ENCODE peak calls at places on chromosome 16, in ten cellular contexts. One of them, this sample, is unnamed.

GRCh38 chr16:20380782-20381181 is 23.8 kb downstream of the PDILT start:
- DNase-seq in Caco-2: no peak
- DNase-seq in left ventricle myocardium inferior: no peak
- DNase-seq in cardiac fibroblast: no peak
- DNase-seq in spleen: no peak
- DNase-seq in osteoblast: no peak
- DNase-seq in cardiac muscle cell: no peak
- DNase-seq in GM23338: no peak
- DNase-seq in lower leg skin: no peak
- DNase-seq in GM13977: no peak
- DNase-seq in this sample: no peak

GRCh38 chr16:67526149-67526732 is 2.4 kb upstream of the RIPOR1 start:
- DNase-seq in lower leg skin: no peak
- DNase-seq in cardiac muscle cell: peak
- DNase-seq in cardiac fibroblast: no peak
- DNase-seq in GM23338: no peak
- DNase-seq in osteoblast: peak
- DNase-seq in spleen: no peak
- DNase-seq in GM13977: no peak
- DNase-seq in left ventricle myocardium inferior: no peak
- DNase-seq in Caco-2: peak
- DNase-seq in this sample: no peak

GRCh38 chr16:87487361-87487924 is 5.4 kb downstream of the ZCCHC14 start:
- DNase-seq in Caco-2: peak
- DNase-seq in GM23338: peak
- DNase-seq in GM13977: no peak
- DNase-seq in cardiac muscle cell: peak
- DNase-seq in left ventricle myocardium inferior: peak
- DNase-seq in lower leg skin: peak
- DNase-seq in cardiac fibroblast: peak
- DNase-seq in osteoblast: no peak
- DNase-seq in spleen: no peak
- DNase-seq in this sample: no peak

GRCh38 chr16:89193021-89193575 is 7.2 kb downstream of the SLC22A31 start:
- DNase-seq in Caco-2: peak
- DNase-seq in cardiac muscle cell: peak
- DNase-seq in lower leg skin: no peak
- DNase-seq in cardiac fibroblast: peak
- DNase-seq in left ventricle myocardium inferior: peak
- DNase-seq in GM23338: peak
- DNase-seq in GM13977: peak
- DNase-seq in spleen: peak
- DNase-seq in osteoblast: peak
- DNase-seq in this sample: peak

GRCh38 chr16:67181346-67181745 is 2.4 kb downstream of the MATCAP1 start:
- DNase-seq in GM23338: no peak
- DNase-seq in left ventricle myocardium inferior: no peak
- DNase-seq in cardiac muscle cell: peak
- DNase-seq in cardiac fibroblast: peak
- DNase-seq in spleen: no peak
- DNase-seq in lower leg skin: no peak
- DNase-seq in Caco-2: no peak
- DNase-seq in GM13977: no peak
- DNase-seq in osteoblast: peak
- DNase-seq in this sample: no peak

GRCh38 chr16:81625544-81626152 is 153.4 kb upstream of the PLCG2 start:
- DNase-seq in lower leg skin: no peak
- DNase-seq in GM23338: no peak
- DNase-seq in cardiac muscle cell: no peak
- DNase-seq in osteoblast: peak
- DNase-seq in Caco-2: no peak
- DNase-seq in cardiac fibroblast: peak
- DNase-seq in spleen: no peak
- DNase-seq in left ventricle myocardium inferior: peak
- DNase-seq in GM13977: peak
- DNase-seq in this sample: no peak

GRCh38 chr16:25005445-25006306 is 9.5 kb downstream of the ARHGAP17 start:
- DNase-seq in cardiac muscle cell: no peak
- DNase-seq in Caco-2: no peak
- DNase-seq in lower leg skin: no peak
- DNase-seq in GM13977: no peak
- DNase-seq in cardiac fibroblast: no peak
- DNase-seq in spleen: no peak
- DNase-seq in osteoblast: no peak
- DNase-seq in left ventricle myocardium inferior: no peak
- DNase-seq in GM23338: no peak
- DNase-seq in this sample: no peak

GRCh38 chr16:586645-587590 is 2.9 kb upstream of the RAB40C start:
- DNase-seq in left ventricle myocardium inferior: no peak
- DNase-seq in spleen: peak
- DNase-seq in GM23338: no peak
- DNase-seq in Caco-2: no peak
- DNase-seq in cardiac fibroblast: no peak
- DNase-seq in lower leg skin: no peak
- DNase-seq in osteoblast: peak
- DNase-seq in cardiac muscle cell: peak
- DNase-seq in GM13977: no peak
- DNase-seq in this sample: no peak

GRCh38 chr16:12906765-12907516 is 5.5 kb downstream of the SHISA9 start:
- DNase-seq in osteoblast: peak
- DNase-seq in left ventricle myocardium inferior: no peak
- DNase-seq in spleen: no peak
- DNase-seq in lower leg skin: no peak
- DNase-seq in cardiac fibroblast: no peak
- DNase-seq in GM23338: no peak
- DNase-seq in cardiac muscle cell: no peak
- DNase-seq in Caco-2: no peak
- DNase-seq in GM13977: no peak
- DNase-seq in this sample: no peak

GRCh38 chr16:85552980-85553435 is 60.1 kb upstream of the GSE1 start:
- DNase-seq in osteoblast: no peak
- DNase-seq in spleen: no peak
- DNase-seq in Caco-2: no peak
- DNase-seq in left ventricle myocardium inferior: no peak
- DNase-seq in cardiac fibroblast: no peak
- DNase-seq in cardiac muscle cell: no peak
- DNase-seq in lower leg skin: no peak
- DNase-seq in GM13977: no peak
- DNase-seq in GM23338: peak
- DNase-seq in this sample: no peak

DNA sequence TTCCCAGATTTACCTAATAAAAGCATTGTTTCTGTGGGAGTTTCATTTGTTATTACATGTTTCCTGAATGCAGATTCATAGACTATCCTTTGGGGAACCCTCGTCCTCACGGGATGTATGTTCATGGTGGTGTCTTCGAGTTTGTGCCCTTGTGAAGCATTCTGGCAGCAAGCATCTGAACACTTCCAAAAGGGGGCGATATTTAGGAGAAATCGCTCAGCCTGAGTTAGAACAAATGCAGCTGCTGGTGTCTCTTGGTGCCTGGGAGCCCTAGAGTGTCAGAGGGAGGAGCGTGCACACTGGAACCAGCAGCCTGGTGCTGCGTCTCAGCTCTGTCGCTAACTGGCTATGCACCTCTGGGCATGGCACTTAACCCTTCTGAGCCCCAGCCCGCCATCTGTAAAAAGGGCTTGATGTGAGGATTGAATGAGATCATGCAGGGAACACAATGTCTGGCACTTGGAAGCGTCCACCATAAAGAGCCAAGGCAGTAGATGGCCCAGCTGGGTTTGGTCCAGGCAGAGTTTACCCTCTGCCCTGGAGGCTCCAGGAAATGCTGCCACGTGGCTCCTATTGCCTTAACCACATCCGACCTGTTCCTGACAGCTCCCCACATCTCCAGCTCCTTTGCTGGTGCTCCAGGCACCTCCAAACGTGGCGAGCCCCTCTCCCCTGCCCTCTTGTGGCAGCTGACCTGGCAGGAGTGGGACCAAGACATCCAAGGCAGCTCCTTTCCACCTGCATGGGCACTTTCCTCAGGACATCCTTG is 25.0 kb upstream of the C16orf78 start:
- DNase-seq in lower leg skin: peak
- DNase-seq in GM13977: no peak
- DNase-seq in left ventricle myocardium inferior: no peak
- DNase-seq in GM23338: peak
- DNase-seq in cardiac fibroblast: no peak
- DNase-seq in spleen: no peak
- DNase-seq in cardiac muscle cell: no peak
- DNase-seq in osteoblast: no peak
- DNase-seq in Caco-2: no peak
- DNase-seq in this sample: no peak
- TF ChIP-seq CTCF in lower leg skin: no peak
- TF ChIP-seq CTCF in GM13977: peak
- TF ChIP-seq CTCF in left ventricle myocardium inferior: no peak
- TF ChIP-seq CTCF in GM23338: peak
- TF ChIP-seq CTCF in cardiac fibroblast: no peak
- TF ChIP-seq CTCF in spleen: no peak
- TF ChIP-seq CTCF in cardiac muscle cell: no peak
- TF ChIP-seq CTCF in osteoblast: no peak
- TF ChIP-seq CTCF in Caco-2: peak
- TF ChIP-seq CTCF in this sample: no peak

DNA sequence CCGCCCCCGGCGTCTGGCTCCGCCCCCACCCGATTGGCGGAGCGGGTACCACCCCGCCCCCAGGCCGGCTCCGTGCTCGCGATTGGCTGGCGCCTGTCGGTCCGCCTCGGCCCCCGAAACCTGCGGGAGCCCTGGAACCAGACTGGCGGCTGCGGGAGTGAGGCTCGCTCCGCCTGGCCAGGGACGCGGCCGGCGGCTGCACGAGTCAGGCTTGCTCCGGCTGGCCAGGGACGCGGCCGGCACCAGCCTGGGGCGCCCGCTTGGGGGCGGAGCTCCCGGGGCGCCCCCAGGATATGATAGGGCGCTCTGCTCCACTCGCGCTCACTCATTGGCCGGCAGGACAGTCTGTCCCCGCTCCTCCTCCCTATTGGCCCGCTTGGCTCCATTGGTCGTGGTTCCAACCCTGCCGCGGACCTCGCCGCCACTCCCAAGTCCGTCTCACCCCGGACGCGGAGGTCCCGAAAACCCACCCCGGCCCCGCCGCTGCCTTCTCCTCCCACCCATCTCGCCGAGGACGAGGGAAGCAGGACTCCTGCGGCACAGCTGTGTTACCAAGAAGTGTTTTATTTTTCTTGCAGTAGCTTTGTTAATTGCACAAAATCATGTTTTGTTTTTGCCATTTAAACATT is 340 bp upstream of the ROGDI start:
- DNase-seq in Caco-2: peak
- DNase-seq in cardiac fibroblast: peak
- DNase-seq in GM23338: peak
- DNase-seq in osteoblast: peak
- DNase-seq in left ventricle myocardium inferior: peak
- DNase-seq in GM13977: peak
- DNase-seq in cardiac muscle cell: peak
- DNase-seq in spleen: peak
- DNase-seq in lower leg skin: peak
- DNase-seq in this sample: peak
- TF ChIP-seq CTCF in Caco-2: no peak
- TF ChIP-seq CTCF in cardiac fibroblast: no peak
- TF ChIP-seq CTCF in GM23338: no peak
- TF ChIP-seq CTCF in osteoblast: no peak
- TF ChIP-seq CTCF in left ventricle myocardium inferior: peak
- TF ChIP-seq CTCF in GM13977: no peak
- TF ChIP-seq CTCF in cardiac muscle cell: peak
- TF ChIP-seq CTCF in spleen: no peak
- TF ChIP-seq CTCF in lower leg skin: no peak
- TF ChIP-seq CTCF in this sample: no peak

GRCh38 chr16:46789075-46789474 is 40.9 kb upstream of the MYLK3 start:
- DNase-seq in cardiac fibroblast: no peak
- DNase-seq in left ventricle myocardium inferior: no peak
- DNase-seq in GM13977: no peak
- DNase-seq in lower leg skin: no peak
- DNase-seq in cardiac muscle cell: no peak
- DNase-seq in osteoblast: no peak
- DNase-seq in GM23338: no peak
- DNase-seq in spleen: no peak
- DNase-seq in Caco-2: no peak
- DNase-seq in this sample: no peak

GRCh38 chr16:46789499-46790414 is 41.2 kb downstream of the C16orf87 start:
- DNase-seq in cardiac muscle cell: peak
- DNase-seq in GM13977: peak
- DNase-seq in osteoblast: peak
- DNase-seq in spleen: peak
- DNase-seq in lower leg skin: peak
- DNase-seq in Caco-2: peak
- DNase-seq in GM23338: peak
- DNase-seq in cardiac fibroblast: peak
- DNase-seq in left ventricle myocardium inferior: peak
- DNase-seq in this sample: peak

GRCh38 chr16:46793841-46794240 is 37.1 kb downstream of the C16orf87 start:
- DNase-seq in cardiac fibroblast: no peak
- DNase-seq in osteoblast: no peak
- DNase-seq in cardiac muscle cell: no peak
- DNase-seq in Caco-2: no peak
- DNase-seq in spleen: no peak
- DNase-seq in lower leg skin: no peak
- DNase-seq in GM23338: no peak
- DNase-seq in left ventricle myocardium inferior: no peak
- DNase-seq in GM13977: no peak
- DNase-seq in this sample: no peak

GRCh38 chr16:46787909-46788308 is 39.8 kb upstream of the MYLK3 start:
- DNase-seq in GM23338: no peak
- DNase-seq in Caco-2: no peak
- DNase-seq in left ventricle myocardium inferior: no peak
- DNase-seq in osteoblast: no peak
- DNase-seq in spleen: no peak
- DNase-seq in lower leg skin: no peak
- DNase-seq in cardiac muscle cell: no peak
- DNase-seq in cardiac fibroblast: no peak
- DNase-seq in GM13977: peak
- DNase-seq in this sample: no peak

GRCh38 chr16:46790599-46791270 is 40.2 kb downstream of the C16orf87 start:
- DNase-seq in spleen: no peak
- DNase-seq in GM23338: no peak
- DNase-seq in lower leg skin: no peak
- DNase-seq in left ventricle myocardium inferior: no peak
- DNase-seq in GM13977: no peak
- DNase-seq in Caco-2: no peak
- DNase-seq in cardiac muscle cell: no peak
- DNase-seq in cardiac fibroblast: no peak
- DNase-seq in osteoblast: peak
- DNase-seq in this sample: no peak
- TF ChIP-seq CTCF in spleen: no peak
- TF ChIP-seq CTCF in GM23338: no peak
- TF ChIP-seq CTCF in lower leg skin: no peak
- TF ChIP-seq CTCF in left ventricle myocardium inferior: no peak
- TF ChIP-seq CTCF in GM13977: no peak
- TF ChIP-seq CTCF in Caco-2: no peak
- TF ChIP-seq CTCF in cardiac muscle cell: no peak
- TF ChIP-seq CTCF in cardiac fibroblast: no peak
- TF ChIP-seq CTCF in osteoblast: no peak
- TF ChIP-seq CTCF in this sample: no peak

DNA sequence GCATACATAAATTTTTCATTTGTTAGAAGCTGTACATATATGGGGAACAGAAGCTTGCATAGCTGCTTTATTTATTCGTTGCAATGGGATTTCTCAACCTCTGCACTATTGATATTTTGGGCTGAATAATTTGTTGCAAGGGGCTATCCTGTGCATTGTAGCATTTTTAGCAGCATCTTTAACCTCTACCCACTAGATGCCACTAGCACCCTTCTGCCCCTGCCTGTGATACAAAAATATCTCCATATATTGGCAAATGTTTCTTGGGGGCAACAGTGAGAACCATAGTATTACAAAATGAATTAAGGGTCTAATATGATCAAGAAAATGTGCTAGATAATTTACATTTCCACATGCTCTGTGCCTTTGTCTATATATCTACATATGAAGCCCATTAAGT is 1401.0 kb downstream of the CDH11 start:
- DNase-seq in cardiac muscle cell: peak
- DNase-seq in GM13977: no peak
- DNase-seq in cardiac fibroblast: peak
- DNase-seq in Caco-2: no peak
- DNase-seq in spleen: no peak
- DNase-seq in left ventricle myocardium inferior: no peak
- DNase-seq in osteoblast: no peak
- DNase-seq in GM23338: no peak
- DNase-seq in lower leg skin: no peak
- DNase-seq in this sample: no peak
- TF ChIP-seq CTCF in cardiac muscle cell: peak
- TF ChIP-seq CTCF in GM13977: no peak
- TF ChIP-seq CTCF in cardiac fibroblast: peak
- TF ChIP-seq CTCF in Caco-2: no peak
- TF ChIP-seq CTCF in spleen: no peak
- TF ChIP-seq CTCF in left ventricle myocardium inferior: peak
- TF ChIP-seq CTCF in osteoblast: peak
- TF ChIP-seq CTCF in GM23338: peak
- TF ChIP-seq CTCF in lower leg skin: no peak
- TF ChIP-seq CTCF in this sample: no peak

This sample was measured in nephron progenitor cell.